ENCODE peak calls at places on chromosome 10, in six cellular contexts. W, I, F, H, O and T are unnamed samples.

GRCh38 chr10:111392910-111393309 is 316.1 kb downstream of the ADRA2A start:
- DNase-seq in W (no peak), H (no peak), F (no peak), O (no peak), I (no peak), T (no peak)

GRCh38 chr10:17564911-17565310 is 52.3 kb downstream of the HACD1 start:
- DNase-seq in O (no peak), I (no peak), F (no peak), W (no peak), H (no peak), T (no peak)

GRCh38 chr10:14758994-14759664 is 15.6 kb downstream of the FAM107B start:
- DNase-seq in F (no peak), I (no peak), O (no peak), H (peak), W (no peak), T (no peak)

GRCh38 chr10:33897255-33897893 is 562.9 kb upstream of the NRP1 start:
- DNase-seq in O (no peak), W (no peak), H (no peak), I (peak), F (no peak), T (peak)

GRCh38 chr10:82150123-82150900 is 275.3 kb downstream of the NRG3 start:
- DNase-seq in I (peak), O (peak), F (peak), W (peak), H (peak), T (no peak)

GRCh38 chr10:5461914-5462840 is 37.2 kb downstream of the CALML5 start:
- DNase-seq in I (peak), F (no peak), W (no peak), H (no peak), O (no peak), T (no peak)

GRCh38 chr10:44398271-44398670 is 13.4 kb upstream of the CXCL12 start:
- DNase-seq in O (peak), F (no peak), W (no peak), H (no peak), I (no peak), T (no peak)

GRCh38 chr10:130998046-130998435 is 313.5 kb downstream of the TCERG1L start:
- DNase-seq in F (no peak), I (no peak), W (no peak), H (no peak), O (no peak), T (no peak)

GRCh38 chr10:125694874-125695273 is 11.9 kb upstream of the TEX36 start:
- DNase-seq in O (no peak), H (no peak), F (no peak), I (peak), W (no peak), T (peak)

GRCh38 chr10:7606977-7607404 is 59.8 kb downstream of the ITIH5 start:
- DNase-seq in W (no peak), F (no peak), H (no peak), O (no peak), I (peak), T (no peak)

GRCh38 chr10:43137701-43137970 is 609 bp upstream of the CSGALNACT2 start:
- DNase-seq in I (peak), O (peak), H (peak), W (peak), F (peak), T (peak)

GRCh38 chr10:36725581-36726520 is 399.5 kb upstream of the ANKRD30A start:
- DNase-seq in I (peak), H (no peak), F (peak), O (no peak), W (peak), T (peak)

GRCh38 chr10:126846959-126847358 is 58.3 kb upstream of the DOCK1 start:
- DNase-seq in F (no peak), I (no peak), H (no peak), W (no peak), O (no peak), T (no peak)

GRCh38 chr10:22629843-22630228 is 84.5 kb downstream of the PIP4K2A start:
- DNase-seq in W (no peak), I (no peak), F (no peak), O (no peak), H (no peak), T (no peak)
- H3K4me3 ChIP-seq in W (no peak), I (no peak), F (no peak), O (no peak), H (no peak), T (no peak)

GRCh38 chr10:86387221-86387794 is 20.7 kb upstream of the GRID1 start:
- DNase-seq in O (no peak), F (no peak), W (no peak), I (no peak), H (no peak), T (no peak)
- TF ChIP-seq CTCF in O (no peak), F (peak), W (no peak), I (peak), H (no peak), T (no peak)

DNA sequence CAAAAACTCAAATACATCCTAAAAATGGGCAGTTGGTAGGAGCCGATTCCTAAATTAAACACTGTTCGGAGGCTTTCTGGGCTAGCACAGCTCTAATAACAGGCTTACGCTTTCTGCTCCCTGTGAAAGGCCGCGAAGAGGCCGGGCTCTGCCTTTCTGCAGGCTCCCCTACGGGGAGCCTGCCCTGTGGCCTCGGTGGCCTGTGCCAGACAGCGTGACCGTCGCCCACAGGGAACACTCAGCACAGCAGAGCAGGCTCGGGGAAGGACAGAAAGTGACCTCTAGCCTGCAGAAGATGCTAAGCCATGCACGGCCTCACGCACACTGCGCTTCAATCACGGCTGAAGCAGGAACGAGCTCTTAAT is 64.2 kb downstream of the DIP2C start:
- DNase-seq in W (peak), O (no peak), F (peak), H (peak), I (no peak), T (no peak)
- H3K4me3 ChIP-seq in W (peak), O (no peak), F (no peak), H (no peak), I (no peak), T (no peak)

DNA sequence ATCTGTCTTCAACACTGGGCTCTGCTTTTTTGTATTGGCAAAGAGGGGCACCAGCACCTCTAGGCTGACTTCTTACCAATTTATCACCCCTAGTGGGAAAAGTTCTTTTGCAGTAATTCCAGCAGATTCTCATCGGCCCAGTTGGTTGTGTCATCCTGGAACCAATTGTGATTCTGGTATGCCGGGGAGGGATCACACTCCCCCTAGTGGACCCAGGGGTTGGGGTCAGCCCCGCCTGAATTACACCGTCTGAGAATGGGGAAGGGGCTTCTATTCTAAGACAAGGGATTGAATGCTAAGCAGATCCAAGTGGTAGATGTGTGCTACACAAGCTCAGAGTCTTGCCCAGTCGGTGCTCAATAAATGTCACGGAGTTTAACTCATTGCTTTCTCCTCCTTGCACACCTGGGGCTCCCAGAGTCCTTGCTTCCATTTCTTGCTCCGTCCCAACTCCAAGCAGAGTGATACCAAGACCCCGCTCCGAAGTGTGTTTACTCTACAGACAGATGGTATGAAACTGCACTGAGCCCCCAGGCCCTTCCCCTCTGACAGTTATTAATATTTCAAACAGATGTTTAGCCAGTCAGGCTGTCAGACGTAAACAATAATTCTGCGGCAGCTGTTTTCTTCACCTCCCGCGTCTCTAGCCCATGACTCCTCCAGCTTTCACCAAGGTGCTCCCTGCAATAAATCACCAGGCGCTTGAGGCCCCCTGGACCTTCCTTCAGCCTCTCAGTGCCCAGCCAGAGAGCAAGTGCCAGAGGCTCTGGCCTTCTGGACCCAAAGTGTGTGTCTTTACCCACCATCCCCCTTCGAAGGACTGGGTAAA is 71.8 kb downstream of the C10orf105 start:
- DNase-seq in F (no peak), W (no peak), H (no peak), I (no peak), O (no peak), T (no peak)
- TF ChIP-seq CTCF in F (peak), W (peak), H (no peak), I (peak), O (no peak), T (peak)